ENCODE peak calls at places on chromosomes 16 and 17, in four cellular contexts. I is NCI-H2171; T is COR-L47; J is stimulated activated CD4-positive, alpha-beta T cell treated with anti-CD3 and anti-CD28 coated beads, Interleukin-1b, Interleukin-23, amount 100 ng/mL, for 1 hour. E is an unnamed sample.

GRCh38 chr17:1630662-1631061 is 2.0 kb upstream of the SLC43A2 start:
- DNase-seq in I (no peak), T (no peak), J (no peak), E (no peak)

GRCh38 chr17:38464723-38465419 is 36.6 kb downstream of the ARHGAP23 start:
- DNase-seq in I (peak), J (no peak), T (peak), E (no peak)

GRCh38 chr16:66182592-66182991 is 183.9 kb upstream of the CDH5 start:
- DNase-seq in I (no peak), T (no peak), J (no peak), E (no peak)

GRCh38 chr17:511833-512251 is 159.2 kb upstream of the RPH3AL start:
- DNase-seq in J (no peak), T (no peak), I (no peak), E (no peak)

GRCh38 chr17:47701603-47702002 is 7.6 kb downstream of the TBKBP1 start:
- DNase-seq in J (no peak), I (no peak), T (no peak), E (no peak)

GRCh38 chr16:30697264-30698138 is 1.5 kb upstream of the SRCAP start:
- DNase-seq in I (peak), J (no peak), T (peak), E (peak)

GRCh38 chr17:13030459-13031305 is 12.9 kb upstream of the ELAC2 start:
- DNase-seq in I (no peak), T (no peak), J (peak), E (peak)

GRCh38 chr17:49567104-49567521 is 8.6 kb upstream of the NXPH3 start:
- DNase-seq in J (no peak), I (no peak), T (no peak), E (no peak)

GRCh38 chr16:49491736-49492089 is 118.1 kb downstream of the C16orf78 start:
- DNase-seq in I (peak), T (no peak), J (no peak), E (no peak)

GRCh38 chr17:16434662-16435061 is 19.3 kb downstream of the TRPV2 start:
- DNase-seq in T (no peak), I (no peak), J (no peak), E (peak)

GRCh38 chr17:2192367-2193028 is 111.1 kb downstream of the SMG6 start:
- DNase-seq in J (no peak), T (no peak), I (no peak), E (no peak)

GRCh38 chr16:86398201-86398600 is 112.1 kb upstream of the FOXF1 start:
- DNase-seq in J (no peak), I (no peak), T (no peak), E (no peak)

GRCh38 chr17:65850486-65850885 is 289.0 kb upstream of the AXIN2 start:
- DNase-seq in I (no peak), J (no peak), T (no peak), E (no peak)

GRCh38 chr17:48294989-48295892 is 134.8 kb downstream of the SKAP1 start:
- DNase-seq in I (no peak), J (no peak), T (no peak), E (no peak)

GRCh38 chr16:79982862-79983261 is 382.3 kb upstream of the MAF start:
- DNase-seq in I (no peak), T (no peak), J (no peak), E (no peak)

GRCh38 chr17:64781394-64781793 is 119.3 kb upstream of the SMURF2 start:
- DNase-seq in J (no peak), I (no peak), T (peak), E (no peak)

GRCh38 chr17:2279707-2280106 is 23.9 kb downstream of the SMG6 start:
- DNase-seq in I (no peak), J (no peak), T (no peak), E (no peak)